ENCODE peak calls at places on chromosome 2, in five cellular contexts. V is GM18507, J is neural crest cell, X is dorsolateral prefrontal cortex, K is iris pigment epithelial cell. I is an unnamed sample.

GRCh38 chr2:64036343-64036742 is 17.1 kb upstream of the VPS54 start:
- DNase-seq in V (no peak), J (no peak), X (no peak), K (peak), I (no peak)

GRCh38 chr2:231614559-231615057 is 21.9 kb downstream of the TEX44 start:
- DNase-seq in V (no peak), J (no peak), X (peak), K (no peak), I (peak)

GRCh38 chr2:99960724-99961566 is 181.4 kb downstream of the AFF3 start:
- DNase-seq in V (no peak), J (no peak), X (no peak), K (no peak), I (no peak)

GRCh38 chr2:186365406-186365805 is 120.7 kb upstream of the ZC3H15 start:
- DNase-seq in V (no peak), J (no peak), X (no peak), K (no peak), I (no peak)

GRCh38 chr2:191304939-191305875 is 60.0 kb downstream of the MYO1B start:
- DNase-seq in V (no peak), J (no peak), X (no peak), K (peak), I (no peak)

GRCh38 chr2:29562896-29563295 is 358.5 kb downstream of the ALK start:
- DNase-seq in V (no peak), J (no peak), X (no peak), K (peak), I (no peak)

GRCh38 chr2:160471950-160472349 is 21.7 kb downstream of the RBMS1 start:
- DNase-seq in V (no peak), J (no peak), X (no peak), K (no peak), I (no peak)

GRCh38 chr2:223083402-223084070 is 31.5 kb downstream of the KCNE4 start:
- DNase-seq in V (no peak), J (no peak), X (no peak), K (no peak), I (no peak)

GRCh38 chr2:136356111-136357033 is 238.4 kb upstream of the CXCR4 start:
- DNase-seq in V (no peak), J (no peak), X (no peak), K (no peak), I (no peak)

GRCh38 chr2:152383702-152384101 is 48.7 kb downstream of the FMNL2 start:
- DNase-seq in V (no peak), J (no peak), X (no peak), K (peak), I (no peak)

GRCh38 chr2:10911291-10912075 is at the start of gene KCNF1:
- DNase-seq in V (no peak), J (peak), X (peak), K (peak), I (peak)

GRCh38 chr2:71811726-71812125 is 335.9 kb downstream of the CYP26B1 start:
- DNase-seq in V (no peak), J (no peak), X (no peak), K (no peak), I (no peak)

GRCh38 chr2:240326886-240327285 is 108.6 kb upstream of the GPC1 start:
- DNase-seq in V (no peak), J (no peak), X (no peak), K (no peak), I (no peak)

GRCh38 chr2:202171246-202171833 is 67.1 kb downstream of the SUMO1 start:
- DNase-seq in V (no peak), J (peak), X (no peak), K (no peak), I (no peak)

GRCh38 chr2:74548919-74549684 is 4.6 kb downstream of the LOXL3 start:
- DNase-seq in V (no peak), J (peak), X (no peak), K (peak), I (no peak)

GRCh38 chr2:3280197-3280596 is 97.4 kb downstream of the EIPR1 start:
- DNase-seq in V (no peak), J (no peak), X (peak), K (no peak), I (no peak)

GRCh38 chr2:19312949-19313348 is 45.5 kb downstream of the OSR1 start:
- DNase-seq in V (no peak), J (no peak), X (no peak), K (peak), I (no peak)

GRCh38 chr2:226310081-226310625 is 489.5 kb downstream of the IRS1 start:
- DNase-seq in V (no peak), J (no peak), X (no peak), K (peak), I (no peak)

GRCh38 chr2:55618025-55618648 is 715 bp upstream of the PPP4R3B start:
- DNase-seq in V (no peak), J (no peak), X (no peak), K (peak), I (no peak)

GRCh38 chr2:2286592-2286991 is 44.5 kb downstream of the MYT1L start:
- DNase-seq in V (no peak), J (no peak), X (no peak), K (no peak), I (no peak)

GRCh38 chr2:81007104-81007503 is 702.6 kb upstream of the LRRTM1 start:
- DNase-seq in V (no peak), J (no peak), X (no peak), K (no peak), I (no peak)

GRCh38 chr2:239778861-239779591 is 246.1 kb downstream of the NDUFA10 start:
- DNase-seq in V (no peak), J (no peak), X (peak), K (no peak), I (no peak)

I was measured in amygdala.